ENCODE peak calls at places on chromosomes 11 and 22, in eight cellular contexts. W is upper lobe of left lung, T is suprapubic skin, J is gastrocnemius medialis, V is GM12878, O is heart left ventricle, A is HCT116, K is H1. X is an unnamed sample.

GRCh38 chr11:125451400-125452124 is 44.5 kb downstream of the FEZ1 start:
- DNase-seq in W (no peak), T (peak; percentile 80), J (no peak), V (no peak), O (peak; percentile 70), A (no peak), K (no peak), X (no peak)

GRCh38 chr11:8277691-8278090 is 14.0 kb upstream of the LMO1 start:
- DNase-seq in W (no peak), T (peak; percentile 62), J (no peak), V (no peak), O (no peak), A (no peak), K (no peak), X (no peak)

GRCh38 chr22:48719978-48720661 is 1107.6 kb downstream of the BRD1 start:
- DNase-seq in W (no peak), T (no peak), J (no peak), V (no peak), O (no peak), A (no peak), K (no peak), X (no peak)

GRCh38 chr11:77090046-77090372 is 12.6 kb upstream of the OMP start:
- DNase-seq in W (no peak), T (no peak), J (no peak), V (no peak), O (no peak), A (no peak), K (no peak), X (no peak)

GRCh38 chr11:102831128-102831708 is 12.2 kb downstream of the MMP3 start:
- DNase-seq in W (peak; percentile 89), T (peak; percentile 82), J (peak; percentile 28), V (no peak), O (peak; percentile 22), A (no peak), K (no peak), X (no peak)

GRCh38 chr11:72586591-72587090 is 87.6 kb downstream of the PDE2A start:
- DNase-seq in W (no peak), T (no peak), J (no peak), V (no peak), O (no peak), A (no peak), K (no peak), X (no peak)

GRCh38 chr11:27718346-27718852 is 18.1 kb upstream of the BDNF start:
- DNase-seq in W (peak; percentile 21), T (no peak), J (no peak), V (no peak), O (no peak), A (peak; percentile 73), K (no peak), X (no peak)

GRCh38 chr11:17978553-17979287 is 34.1 kb downstream of the SERGEF start:
- DNase-seq in W (peak; percentile 20), T (no peak), J (peak; percentile 68), V (no peak), O (peak; percentile 35), A (no peak), K (no peak), X (no peak)

GRCh38 chr11:133809525-133810178 is 35.7 kb downstream of the SPATA19 start:
- DNase-seq in W (no peak), T (no peak), J (no peak), V (no peak), O (no peak), A (no peak), K (no peak), X (no peak)

GRCh38 chr11:96391698-96392307 is 2.0 kb downstream of the JRKL start:
- DNase-seq in W (no peak), T (no peak), J (no peak), V (no peak), O (no peak), A (no peak), K (no peak), X (no peak)

GRCh38 chr22:37930270-37930951 is 23.0 kb downstream of the C22orf23 start:
- DNase-seq in W (no peak), T (no peak), J (no peak), V (no peak), O (no peak), A (no peak), K (no peak), X (no peak)

GRCh38 chr11:117589024-117589423 is 208.0 kb downstream of the DSCAML1 start:
- DNase-seq in W (peak; percentile 30), T (peak; percentile 65), J (no peak), V (no peak), O (no peak), A (no peak), K (no peak), X (no peak)

GRCh38 chr11:6357222-6357621 is 33.1 kb upstream of the SMPD1 start:
- DNase-seq in W (no peak), T (no peak), J (peak; percentile 21), V (no peak), O (peak; percentile 52), A (peak; percentile 22), K (no peak), X (no peak)

GRCh38 chr11:44191322-44192014 is 96.0 kb downstream of the EXT2 start:
- DNase-seq in W (no peak), T (no peak), J (no peak), V (no peak), O (no peak), A (no peak), K (no peak), X (no peak)

GRCh38 chr22:34880667-34881066 is 185.3 kb upstream of the ISX start:
- DNase-seq in W (no peak), T (no peak), J (no peak), V (no peak), O (no peak), A (no peak), K (no peak), X (no peak)

GRCh38 chr22:34886812-34887211 is 179.1 kb upstream of the ISX start:
- DNase-seq in W (no peak), T (no peak), J (no peak), V (no peak), O (no peak), A (no peak), K (no peak), X (no peak)

GRCh38 chr22:34881453-34881852 is 184.5 kb upstream of the ISX start:
- DNase-seq in W (no peak), T (no peak), J (no peak), V (no peak), O (no peak), A (no peak), K (no peak), X (no peak)

GRCh38 chr22:34885852-34886251 is 180.1 kb upstream of the ISX start:
- DNase-seq in W (no peak), T (no peak), J (no peak), V (no peak), O (no peak), A (no peak), K (no peak), X (no peak)

DNA sequence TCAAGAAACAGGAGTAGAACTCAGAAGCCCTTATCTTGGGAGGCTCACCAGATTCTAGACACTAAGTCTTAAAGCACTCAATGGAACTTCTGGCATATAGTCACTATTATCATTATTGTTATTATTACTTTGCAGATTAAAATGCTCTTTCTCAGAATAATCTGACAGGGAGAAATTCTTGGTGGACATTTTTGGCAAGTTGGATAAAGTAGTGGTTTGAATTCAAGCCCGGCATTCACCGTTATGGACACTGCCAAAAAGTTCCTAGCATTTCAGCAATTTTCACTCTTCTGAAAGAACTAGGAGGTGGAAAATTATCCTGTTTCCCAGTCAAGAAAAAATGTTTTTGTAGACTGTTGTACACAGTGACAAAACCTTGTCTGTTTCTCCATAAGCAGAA is 179.6 kb upstream of the ISX start:
- DNase-seq in W (no peak), T (no peak), J (no peak), V (no peak), O (no peak), A (no peak), K (no peak), X (no peak)
- H3K27ac ChIP-seq in W (no peak overlapping the region), T (peak overlapping the region; percentile 13), J (no peak overlapping the region), V (no peak overlapping the region), O (no peak overlapping the region), A (no peak overlapping the region), K (no peak overlapping the region), X (peak overlapping the region; percentile 24)

GRCh38 chr11:30919389-30920172 is 333.4 kb upstream of the MPPED2 start:
- DNase-seq in W (no peak), T (no peak), J (no peak), V (no peak), O (no peak), A (no peak), K (no peak), X (no peak)

GRCh38 chr11:30916764-30917163 is 330.6 kb upstream of the MPPED2 start:
- DNase-seq in W (no peak), T (no peak), J (no peak), V (no peak), O (no peak), A (no peak), K (no peak), X (no peak)

GRCh38 chr11:30911247-30911646 is 325.1 kb upstream of the MPPED2 start:
- DNase-seq in W (no peak), T (no peak), J (no peak), V (no peak), O (no peak), A (no peak), K (no peak), X (no peak)

GRCh38 chr11:30917859-30918478 is 331.8 kb upstream of the MPPED2 start:
- DNase-seq in W (no peak), T (no peak), J (no peak), V (no peak), O (no peak), A (peak; percentile 27), K (no peak), X (no peak)

DNA sequence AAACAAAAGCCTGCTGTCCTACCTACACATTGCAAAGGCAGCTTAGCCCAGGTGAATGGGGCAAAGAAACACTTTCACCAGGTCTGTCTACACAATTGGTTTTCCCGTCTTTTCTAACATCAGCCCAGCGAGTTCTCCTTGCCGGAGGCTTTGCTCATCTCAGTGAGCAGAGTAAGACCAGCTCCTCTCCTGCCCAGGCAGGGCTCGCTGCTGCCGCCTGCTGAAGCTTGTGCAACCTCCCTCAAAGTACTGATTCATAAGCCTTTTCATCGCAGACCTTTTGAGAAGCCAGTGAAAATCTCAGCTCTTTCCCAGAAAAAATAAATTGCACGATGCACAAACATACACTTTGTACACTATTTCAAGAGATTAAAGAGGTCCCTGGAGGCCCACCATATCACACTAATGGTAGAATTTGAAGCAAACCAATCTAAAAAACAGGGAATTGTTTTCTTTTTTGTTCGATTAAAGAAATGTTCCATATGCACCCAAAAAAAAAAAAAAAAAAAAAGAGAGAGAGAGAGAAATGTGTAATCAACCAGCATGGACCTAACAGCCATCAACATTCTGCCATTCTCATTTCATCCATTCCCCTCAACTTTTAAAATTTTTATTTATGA is 328.1 kb upstream of the MPPED2 start:
- DNase-seq in W (peak; percentile 77), T (no peak), J (no peak), V (no peak), O (peak; percentile 51), A (peak; percentile 15), K (peak; percentile 58), X (no peak)
- TF ChIP-seq CTCF in W (no peak), T (no peak), J (no peak), V (peak; percentile 41), O (peak; percentile 67), A (peak; percentile 62), K (peak; percentile 81), X (peak; percentile 43)

GRCh38 chr11:28834877-28835276 is 726.7 kb downstream of the METTL15 start:
- DNase-seq in W (no peak), T (no peak), J (no peak), V (no peak), O (no peak), A (no peak), K (no peak), X (no peak)
- TF ChIP-seq POLR2A in W (no peak), T (no peak), J (no peak), V (no peak), O (no peak), A (no peak), K (no peak), X (no peak)

GRCh38 chr11:47052165-47052564 is 115.6 kb downstream of the CSTPP1 start:
- DNase-seq in W (no peak), T (no peak), J (no peak), V (no peak), O (no peak), A (no peak), K (no peak), X (no peak)
- H3K27ac ChIP-seq in W (no peak overlapping the region), T (no peak overlapping the region), J (no peak overlapping the region), V (no peak overlapping the region), O (no peak overlapping the region), A (no peak overlapping the region), K (no peak overlapping the region), X (no peak overlapping the region)

X was measured in esophagus squamous epithelium.